ENCODE peak calls at places on chromosomes 6 and 20, in five cellular contexts. D is H1, G is HepG2, L is endothelial cell of umbilical vein, M is WTC11. K is an unnamed sample.

GRCh38 chr20:19336601-19337000 is 124.2 kb downstream of the SLC24A3 start:
- DNase-seq in D (no peak), G (no peak), L (no peak), M (no peak), K (no peak)

GRCh38 chr20:49647509-49647908 is 66.2 kb downstream of the B4GALT5 start:
- DNase-seq in D (no peak), G (no peak), L (no peak), M (no peak), K (no peak)

GRCh38 chr6:144710207-144710606 is 425.1 kb downstream of the UTRN start:
- DNase-seq in D (no peak), G (no peak), L (peak; percentile 61), M (no peak), K (peak; percentile 3)

GRCh38 chr20:48826883-48827771 is 672 bp downstream of the PREX1 start:
- DNase-seq in D (peak; percentile 78), G (no peak), L (peak; percentile 53), M (peak; percentile 52), K (peak; percentile 54)

GRCh38 chr20:2167122-2167521 is 65.5 kb downstream of the STK35 start:
- DNase-seq in D (no peak), G (no peak), L (no peak), M (no peak), K (no peak)

GRCh38 chr20:38872491-38873049 is 53.6 kb upstream of the FAM83D start:
- DNase-seq in D (no peak), G (no peak), L (no peak), M (no peak), K (no peak)

GRCh38 chr6:48474136-48474535 is 363.1 kb upstream of the PTCHD4 start:
- DNase-seq in D (no peak), G (no peak), L (no peak), M (no peak), K (no peak)

GRCh38 chr6:19137419-19138035 is 699.6 kb upstream of the ID4 start:
- DNase-seq in D (no peak), G (no peak), L (no peak), M (no peak), K (no peak)

GRCh38 chr6:38804368-38804767 is 89.3 kb downstream of the DNAH8 start:
- DNase-seq in D (no peak), G (no peak), L (peak; percentile 21), M (no peak), K (no peak)

DNA sequence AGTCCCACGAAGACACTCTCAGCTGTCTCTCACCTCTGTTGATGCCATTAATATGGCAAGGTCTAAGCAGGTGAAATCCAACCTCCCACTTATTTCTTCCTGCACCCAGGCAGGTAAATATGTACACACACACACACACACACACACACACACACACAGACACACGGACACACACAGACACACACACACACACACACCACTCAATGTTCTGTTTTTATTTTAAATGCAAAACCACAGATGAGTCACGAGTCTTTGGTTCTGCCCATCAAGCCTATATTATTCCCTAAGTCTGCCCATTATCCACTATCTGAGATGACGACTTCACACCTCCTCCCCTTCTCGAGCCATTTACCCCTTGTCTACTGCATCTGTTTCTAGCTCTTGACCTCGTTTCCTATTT is 344.7 kb downstream of the CDH26 start:
- DNase-seq in D (no peak), G (no peak), L (no peak), M (no peak), K (no peak)
- TF ChIP-seq JUN in D (no peak), G (no peak), L (no peak), M (no peak), K (no peak)

GRCh38 chr6:55868910-55869479 is 6.4 kb downstream of the BMP5 start:
- DNase-seq in D (no peak), G (no peak), L (no peak), M (no peak), K (no peak)
- TF ChIP-seq JUN in D (no peak), G (no peak), L (no peak), M (no peak), K (no peak)

GRCh38 chr20:63847374-63848002 is 13.8 kb upstream of the ABHD16B start:
- DNase-seq in D (peak; percentile 75), G (no peak), L (peak; percentile 61), M (peak; percentile 75), K (no peak)
- TF ChIP-seq JUN in D (no peak), G (no peak), L (no peak), M (no peak), K (no peak)

GRCh38 chr6:2863901-2864300 is 22.2 kb upstream of the SERPINB1 start:
- DNase-seq in D (no peak), G (peak; percentile 54), L (no peak), M (no peak), K (no peak)
- TF ChIP-seq JUN in D (no peak), G (no peak), L (no peak), M (no peak), K (no peak)

GRCh38 chr6:33116881-33117711 is 41.3 kb downstream of the HLA-DPB1 start:
- DNase-seq in D (peak; percentile 78), G (no peak), L (no peak), M (peak; percentile 70), K (no peak)
- TF ChIP-seq JUN in D (no peak), G (no peak), L (no peak), M (peak; percentile 48), K (no peak)

GRCh38 chr6:75096986-75097385 is 108.9 kb downstream of the COL12A1 start:
- DNase-seq in D (no peak), G (no peak), L (no peak), M (no peak), K (no peak)
- TF ChIP-seq JUN in D (no peak), G (no peak), L (no peak), M (no peak), K (no peak)

GRCh38 chr20:20666359-20666758 is 46.1 kb downstream of the RALGAPA2 start:
- DNase-seq in D (no peak), G (no peak), L (peak; percentile 30), M (no peak), K (no peak)
- TF ChIP-seq JUN in D (no peak), G (no peak), L (no peak), M (no peak), K (no peak)